ENCODE peak calls at places on chromosome 7, in nine cellular contexts. R is lower lobe of right lung, Q is thoracic aorta, T is glutamatergic neuron, S is A549, Y is fibroblast of lung, B is cardiac fibroblast, O is heart left ventricle, V is WTC11. L is an unnamed sample.

GRCh38 chr7:125526958-125527357 is 597.3 kb upstream of the POT1 start:
- DNase-seq in Q (no peak), S (no peak), B (no peak), R (no peak), V (no peak), Y (no peak), T (no peak), O (no peak), L (no peak)

GRCh38 chr7:37352974-37353948 is 95.4 kb downstream of the ELMO1 start:
- DNase-seq in Q (no peak), Y (no peak), T (peak), O (peak), R (no peak), B (no peak), S (no peak), V (peak), L (peak)

GRCh38 chr7:2258661-2259365 is 16.8 kb downstream of the NUDT1 start:
- DNase-seq in S (no peak), T (no peak), Y (no peak), O (peak), R (peak), Q (no peak), V (no peak), B (no peak), L (no peak)

GRCh38 chr7:10560497-10560896 is 413.2 kb upstream of the PHF14 start:
- DNase-seq in B (no peak), R (no peak), O (no peak), Y (no peak), V (no peak), T (no peak), Q (no peak), S (no peak), L (no peak)

GRCh38 chr7:4951903-4952636 is 6.9 kb downstream of the MMD2 start:
- DNase-seq in V (peak), T (no peak), S (no peak), B (peak), O (no peak), R (no peak), Y (peak), Q (no peak), L (no peak)

GRCh38 chr7:64882341-64883112 is 20.5 kb upstream of the ZNF273 start:
- DNase-seq in V (no peak), T (peak), Q (no peak), S (no peak), Y (peak), R (peak), B (peak), O (peak), L (no peak)

GRCh38 chr7:130154131-130154500 is 51.1 kb downstream of the TMEM209 start:
- DNase-seq in R (peak), S (no peak), V (no peak), Y (no peak), Q (no peak), O (no peak), B (no peak), T (no peak), L (no peak)

GRCh38 chr7:120168066-120168465 is 104.9 kb upstream of the KCND2 start:
- DNase-seq in S (no peak), O (peak), Y (peak), Q (no peak), R (no peak), V (no peak), T (no peak), B (peak), L (no peak)

GRCh38 chr7:159119851-159120539 is 24.7 kb downstream of the VIPR2 start:
- DNase-seq in R (no peak), B (no peak), T (no peak), Q (no peak), S (no peak), V (no peak), Y (no peak), O (peak), L (no peak)

GRCh38 chr7:157482517-157483120 is 145.8 kb downstream of the DNAJB6 start:
- DNase-seq in Q (no peak), B (no peak), Y (no peak), T (no peak), S (no peak), V (no peak), O (no peak), R (no peak), L (peak)

GRCh38 chr7:116483271-116483942 is 16.1 kb upstream of the CAV2 start:
- DNase-seq in Y (no peak), S (no peak), Q (no peak), B (no peak), V (no peak), O (no peak), R (no peak), T (no peak), L (no peak)

GRCh38 chr7:26520483-26520882 is 228.8 kb downstream of the SNX10 start:
- DNase-seq in O (no peak), R (no peak), S (no peak), T (no peak), Y (no peak), B (no peak), V (no peak), Q (no peak), L (no peak)

GRCh38 chr7:47458057-47458456 is 123.9 kb downstream of the TNS3 start:
- DNase-seq in V (no peak), R (peak), S (no peak), Q (peak), T (no peak), Y (peak), B (peak), O (peak), L (no peak)

GRCh38 chr7:40658731-40659130 is 523.9 kb downstream of the SUGCT start:
- DNase-seq in V (no peak), T (no peak), R (no peak), Y (peak), Q (peak), B (peak), S (no peak), O (no peak), L (no peak)

GRCh38 chr7:87876759-87877234 is 504 bp downstream of the DBF4 start:
- DNase-seq in V (peak), Y (peak), Q (no peak), T (peak), S (peak), O (peak), B (peak), R (peak), L (peak)

GRCh38 chr7:31327071-31327470 is 13.5 kb downstream of the NEUROD6 start:
- DNase-seq in O (no peak), R (no peak), Q (no peak), Y (peak), S (no peak), V (no peak), B (no peak), T (no peak), L (no peak)

GRCh38 chr7:29865526-29865925 is 59.2 kb downstream of the WIPF3 start:
- DNase-seq in V (no peak), T (no peak), Y (peak), O (peak), Q (no peak), R (no peak), S (no peak), B (peak), L (no peak)

GRCh38 chr7:23490357-23491131 is 20.3 kb upstream of the IGF2BP3 start:
- DNase-seq in O (peak), R (peak), S (no peak), Y (peak), V (peak), Q (no peak), T (no peak), B (peak), L (no peak)

GRCh38 chr7:79668292-79668691 is 214.8 kb upstream of the MAGI2 start:
- DNase-seq in S (no peak), O (no peak), Y (peak), V (no peak), T (no peak), R (no peak), Q (no peak), B (no peak), L (no peak)

GRCh38 chr7:157973971-157974677 is 613.5 kb downstream of the PTPRN2 start:
- DNase-seq in R (no peak), S (no peak), B (no peak), Y (no peak), V (no peak), Q (no peak), T (no peak), O (no peak), L (no peak)

GRCh38 chr7:1914321-1914720 is 244.2 kb downstream of the ELFN1 start:
- DNase-seq in V (no peak), S (no peak), O (peak), Q (no peak), R (peak), Y (no peak), B (peak), T (no peak), L (no peak)

GRCh38 chr7:51084121-51084520 is 232.5 kb downstream of the COBL start:
- DNase-seq in Q (no peak), R (no peak), V (no peak), S (no peak), T (no peak), B (no peak), Y (no peak), O (no peak), L (no peak)

GRCh38 chr7:51081270-51081890 is 235.2 kb downstream of the COBL start:
- DNase-seq in Y (no peak), R (no peak), V (no peak), Q (no peak), S (no peak), T (no peak), O (no peak), B (no peak), L (no peak)

GRCh38 chr7:51082940-51083533 is 233.6 kb downstream of the COBL start:
- DNase-seq in R (no peak), B (no peak), Q (no peak), V (no peak), T (no peak), S (no peak), Y (no peak), O (no peak), L (no peak)

GRCh38 chr7:51080622-51081269 is 235.9 kb downstream of the COBL start:
- DNase-seq in Y (no peak), O (peak), S (no peak), T (peak), V (peak), Q (no peak), B (no peak), R (no peak), L (no peak)

DNA sequence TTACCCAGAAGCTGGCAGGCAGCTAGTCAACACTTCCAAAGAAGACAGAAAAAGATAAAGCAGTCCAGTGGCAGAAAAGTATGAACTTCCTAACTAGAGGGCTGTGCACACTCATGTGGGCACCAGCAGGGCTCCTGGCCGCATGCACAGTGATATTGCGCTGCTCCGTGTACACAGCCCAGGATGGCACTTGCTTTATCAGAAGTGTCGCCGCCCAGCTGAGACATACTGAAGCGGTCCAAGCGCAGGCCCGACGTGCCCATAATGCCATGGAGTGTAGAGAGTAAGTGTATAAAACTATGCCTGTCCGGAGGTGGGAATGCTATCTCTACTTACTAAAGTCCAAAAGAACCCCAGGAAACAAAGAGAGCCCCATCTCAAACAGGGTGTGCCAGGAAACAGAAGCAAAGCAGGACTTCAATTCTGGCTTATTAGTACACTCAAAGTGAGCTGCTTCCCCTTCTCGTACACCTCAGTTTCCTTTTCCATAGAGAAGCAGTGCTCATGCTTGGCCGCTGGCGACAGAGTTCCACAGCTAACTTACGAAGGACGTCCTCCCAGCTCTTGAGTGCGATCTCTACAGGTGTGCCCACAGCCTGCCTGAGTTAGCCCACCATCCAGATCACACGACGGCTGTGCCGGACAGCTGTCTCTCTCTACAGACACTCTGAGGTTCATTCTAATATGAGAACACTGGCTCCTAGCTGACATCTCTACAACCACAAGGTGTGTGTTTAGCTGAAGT is 234.3 kb downstream of the COBL start:
- DNase-seq in Y (no peak), Q (no peak), R (no peak), V (no peak), S (no peak), O (peak), B (no peak), T (no peak), L (no peak)
- TF ChIP-seq CTCF in Y (no peak), Q (no peak), R (no peak), V (no peak), S (no peak), O (no peak), B (peak), T (no peak), L (no peak)

GRCh38 chr7:71408276-71408675 is 276.3 kb downstream of the GALNT17 start:
- DNase-seq in R (no peak), O (peak), V (no peak), Y (no peak), B (no peak), T (peak), Q (no peak), S (no peak), L (no peak)

GRCh38 chr7:71402684-71403083 is 270.7 kb downstream of the GALNT17 start:
- DNase-seq in T (no peak), R (no peak), Q (no peak), V (no peak), O (no peak), S (no peak), B (no peak), Y (no peak), L (no peak)

GRCh38 chr7:71409550-71410157 is 277.7 kb downstream of the GALNT17 start:
- DNase-seq in O (no peak), V (no peak), Y (no peak), T (no peak), Q (no peak), B (no peak), R (no peak), S (no peak), L (no peak)

DNA sequence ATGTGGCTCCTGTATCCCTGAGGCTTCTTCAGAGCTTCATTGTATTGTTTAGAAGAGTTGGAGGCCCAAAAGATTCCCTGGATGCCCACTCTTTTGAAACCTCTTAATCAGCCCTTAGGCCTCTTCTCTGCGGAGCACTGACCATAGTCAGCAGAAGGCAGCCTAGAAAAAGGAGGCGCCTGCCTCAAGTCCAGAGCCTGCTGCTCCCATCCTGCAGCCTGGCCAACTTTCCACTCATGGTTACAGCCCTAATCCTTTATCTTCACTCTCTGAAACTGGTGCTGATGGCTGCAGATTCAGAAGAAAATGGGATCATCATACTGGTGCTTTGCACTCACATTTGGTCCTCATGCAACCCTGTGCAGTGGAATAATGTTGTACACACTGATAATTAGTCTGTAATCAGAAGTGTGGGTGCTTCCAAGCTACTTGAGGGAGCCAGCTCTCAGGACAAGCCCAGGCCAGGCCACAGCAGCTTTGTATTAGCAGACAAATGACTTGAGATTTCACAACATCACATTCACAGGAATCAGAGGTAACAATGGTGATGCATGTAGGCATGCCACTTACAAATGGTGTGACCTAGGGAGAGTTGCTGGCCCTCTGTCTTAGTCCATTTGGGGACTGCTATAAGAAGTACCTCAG is 272.9 kb downstream of the GALNT17 start:
- DNase-seq in Q (no peak), B (no peak), T (no peak), O (peak), R (no peak), S (no peak), V (no peak), Y (no peak), L (no peak)
- TF ChIP-seq CTCF in Q (no peak), B (no peak), T (no peak), O (no peak), R (no peak), S (no peak), V (no peak), Y (no peak), L (no peak)

DNA sequence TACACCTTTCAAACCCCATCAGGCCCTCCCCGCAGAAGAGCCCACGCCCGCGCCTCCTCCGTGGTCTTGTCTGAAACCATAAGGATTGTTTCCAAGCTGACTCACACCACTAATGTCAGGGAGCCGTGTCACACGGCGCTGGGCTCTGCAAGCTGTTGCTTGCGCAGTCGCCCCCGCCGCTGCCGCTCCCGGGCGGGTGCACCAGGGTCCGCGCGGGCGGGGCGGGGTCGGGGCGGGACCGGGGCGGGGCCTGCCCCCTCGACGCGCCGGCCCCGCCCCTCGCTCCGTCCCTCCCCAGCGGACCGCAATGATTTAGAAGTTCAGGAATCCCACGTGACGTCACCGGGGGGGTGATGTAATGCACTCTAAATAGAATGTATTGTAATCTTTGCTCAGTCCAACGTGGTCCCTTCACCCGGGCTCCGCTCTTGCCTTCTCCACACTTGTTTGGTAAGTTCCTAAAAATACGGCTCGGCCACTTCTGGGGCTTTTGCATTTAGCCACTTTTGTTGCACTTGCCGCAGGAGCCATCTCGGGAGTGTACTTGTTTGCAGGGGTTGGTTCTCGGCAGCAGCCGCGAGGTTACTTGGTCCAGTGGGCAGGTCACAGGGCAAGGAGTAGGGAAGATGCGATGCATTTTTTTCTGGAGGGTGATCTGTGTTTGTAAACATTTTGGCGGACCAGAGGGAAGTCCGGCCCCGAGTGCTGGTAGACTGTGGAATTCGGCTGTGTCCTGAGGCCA is 3.2 kb upstream of the CREB5 start:
- DNase-seq in V (peak), B (peak), S (peak), Q (peak), Y (peak), T (peak), O (peak), R (peak), L (peak)
- TF ChIP-seq CTCF in V (no peak), B (no peak), S (no peak), Q (no peak), Y (no peak), T (no peak), O (no peak), R (no peak), L (no peak)

DNA sequence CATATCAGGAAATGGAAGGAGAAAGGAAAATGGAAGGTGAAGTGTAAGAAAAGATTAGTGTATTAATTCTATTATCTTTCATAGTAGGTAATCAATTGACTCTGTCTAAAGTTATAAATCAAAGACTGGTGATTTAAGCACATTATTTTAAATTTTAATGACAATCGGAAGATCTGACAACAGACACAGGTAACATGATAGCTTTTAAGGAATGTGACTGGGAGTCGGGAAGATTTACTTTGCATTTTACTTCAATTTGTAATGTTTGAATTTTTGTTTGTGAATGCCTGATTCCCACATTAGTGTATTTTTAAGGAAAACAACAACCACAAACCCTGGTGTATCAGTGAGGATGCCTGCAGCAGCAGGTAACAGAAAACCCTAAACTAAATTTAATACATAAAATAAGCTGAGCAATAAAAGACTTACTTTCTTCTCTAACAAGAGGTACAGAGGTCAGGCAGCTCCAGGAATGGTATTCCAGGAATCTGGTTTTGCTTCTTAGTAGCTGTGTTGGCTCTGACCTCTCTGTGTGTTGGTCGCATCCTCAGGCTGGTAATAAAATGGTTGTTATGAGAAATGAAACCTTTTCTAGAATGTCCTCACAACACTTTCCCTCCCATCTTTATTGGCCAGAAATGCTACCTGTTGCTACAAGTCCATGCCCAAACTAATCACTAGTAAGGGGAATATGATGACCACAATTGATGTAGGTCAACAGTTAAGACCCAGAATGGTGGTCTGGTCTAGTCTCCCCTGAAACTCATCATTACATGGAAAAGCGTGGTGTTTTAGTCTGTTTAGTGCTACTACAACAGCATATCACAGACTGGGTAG is 12.2 kb downstream of the DNAJB9 start:
- DNase-seq in T (no peak), O (no peak), Y (peak), S (no peak), V (no peak), Q (no peak), B (no peak), R (no peak), L (no peak)
- TF ChIP-seq CTCF in T (no peak), O (no peak), Y (no peak), S (no peak), V (no peak), Q (no peak), B (no peak), R (no peak), L (no peak)

GRCh38 chr7:100600222-100601038 is 1.7 kb upstream of the PCOLCE start:
- DNase-seq in R (no peak), V (peak), Y (no peak), Q (no peak), B (peak), O (no peak), T (no peak), S (no peak), L (no peak)
- TF ChIP-seq CTCF in R (no peak), V (no peak), Y (no peak), Q (no peak), B (peak), O (no peak), T (no peak), S (peak), L (no peak)

DNA sequence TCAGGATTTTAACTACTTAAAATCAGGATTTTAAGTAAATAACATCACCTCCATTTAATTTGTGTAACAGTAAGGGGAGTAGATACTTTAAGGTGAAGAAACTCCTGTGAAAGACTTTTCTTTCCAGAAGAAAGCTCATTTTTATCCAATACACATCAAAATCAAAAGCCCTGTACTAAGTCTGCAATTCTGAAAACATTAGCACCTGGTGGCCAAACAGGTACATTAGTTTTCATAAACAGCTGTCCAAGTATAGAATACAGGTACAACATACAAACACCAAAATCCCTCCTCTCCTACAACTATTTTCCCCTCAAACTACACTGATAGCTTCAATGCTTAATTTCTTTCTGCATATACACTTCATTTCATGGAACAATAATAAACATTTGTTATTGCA is 22.9 kb downstream of the FAM3C start:
- DNase-seq in Q (no peak), R (no peak), O (no peak), B (no peak), S (no peak), T (no peak), V (no peak), Y (no peak), L (no peak)
- TF ChIP-seq CTCF in Q (no peak), R (no peak), O (no peak), B (no peak), S (no peak), T (peak), V (no peak), Y (no peak), L (no peak)

GRCh38 chr7:117669818-117670217 is 190.0 kb downstream of the CFTR start:
- DNase-seq in T (no peak), R (no peak), V (peak), Y (no peak), O (no peak), S (no peak), Q (no peak), B (no peak), L (no peak)
- TF ChIP-seq CTCF in T (no peak), R (no peak), V (no peak), Y (no peak), O (no peak), S (no peak), Q (no peak), B (no peak), L (no peak)